ENCODE peak calls at places on chromosomes 1 and 21, in ten cellular contexts. X, F, D, N, R, G, T, H, A and O are unnamed samples.

GRCh38 chr1:18635833-18636671 is 5.4 kb downstream of the PAX7 start:
- DNase-seq in N (peak; percentile 88), R (no peak), H (no peak), A (no peak), X (no peak), D (no peak), T (no peak), G (no peak), F (no peak), O (no peak)

GRCh38 chr1:199691540-199691939 is 336.0 kb upstream of the NR5A2 start:
- DNase-seq in X (peak; percentile 36), G (peak; percentile 83), R (no peak), H (no peak), N (peak; percentile 69), F (peak; percentile 98), D (peak; percentile 92), T (peak; percentile 67), A (peak; percentile 82), O (peak; percentile 76)

GRCh38 chr1:43522776-43523480 is 7.8 kb upstream of the PTPRF start:
- DNase-seq in G (peak; percentile 42), H (no peak), F (no peak), N (no peak), D (no peak), R (no peak), A (peak; percentile 93), X (peak; percentile 99), T (peak; percentile 45), O (peak; percentile 54)

GRCh38 chr1:51214615-51215131 is 21.4 kb upstream of the RNF11 start:
- DNase-seq in G (peak; percentile 13), D (peak; percentile 40), H (no peak), T (peak; percentile 88), R (no peak), A (peak; percentile 87), X (no peak), F (no peak), N (no peak), O (peak; percentile 74)

GRCh38 chr1:32464191-32464715 is 619 bp upstream of the ZBTB8B start:
- DNase-seq in R (no peak), G (peak; percentile 5), A (peak; percentile 4), T (no peak), X (no peak), H (no peak), F (peak; percentile 42), D (no peak), N (peak; percentile 62), O (no peak)

GRCh38 chr1:204647114-204647804 is 38.3 kb downstream of the LRRN2 start:
- DNase-seq in X (peak; percentile 47), G (peak; percentile 61), A (peak; percentile 70), H (no peak), N (peak; percentile 70), T (peak; percentile 81), F (peak; percentile 58), D (peak; percentile 66), R (no peak), O (peak; percentile 32)

GRCh38 chr21:44847261-44848056 is 26.0 kb downstream of the PTTG1IP start:
- DNase-seq in G (no peak), F (no peak), R (no peak), N (no peak), H (no peak), D (no peak), X (no peak), T (no peak), A (no peak), O (no peak)

GRCh38 chr1:37423810-37424209 is 50.6 kb upstream of the ZC3H12A start:
- DNase-seq in D (peak; percentile 42), T (no peak), H (no peak), N (no peak), R (no peak), A (no peak), F (no peak), X (no peak), G (no peak), O (no peak)

GRCh38 chr1:12088607-12089006 is 25.5 kb downstream of the TNFRSF8 start:
- DNase-seq in A (no peak), F (no peak), D (peak; percentile 51), T (no peak), G (no peak), X (no peak), N (no peak), R (no peak), H (peak; percentile 44), O (no peak)

GRCh38 chr21:43968410-43969114 is 43.5 kb upstream of the TRAPPC10 start:
- DNase-seq in F (no peak), D (no peak), N (no peak), X (no peak), H (no peak), G (no peak), A (no peak), R (no peak), T (no peak), O (no peak)

DNA sequence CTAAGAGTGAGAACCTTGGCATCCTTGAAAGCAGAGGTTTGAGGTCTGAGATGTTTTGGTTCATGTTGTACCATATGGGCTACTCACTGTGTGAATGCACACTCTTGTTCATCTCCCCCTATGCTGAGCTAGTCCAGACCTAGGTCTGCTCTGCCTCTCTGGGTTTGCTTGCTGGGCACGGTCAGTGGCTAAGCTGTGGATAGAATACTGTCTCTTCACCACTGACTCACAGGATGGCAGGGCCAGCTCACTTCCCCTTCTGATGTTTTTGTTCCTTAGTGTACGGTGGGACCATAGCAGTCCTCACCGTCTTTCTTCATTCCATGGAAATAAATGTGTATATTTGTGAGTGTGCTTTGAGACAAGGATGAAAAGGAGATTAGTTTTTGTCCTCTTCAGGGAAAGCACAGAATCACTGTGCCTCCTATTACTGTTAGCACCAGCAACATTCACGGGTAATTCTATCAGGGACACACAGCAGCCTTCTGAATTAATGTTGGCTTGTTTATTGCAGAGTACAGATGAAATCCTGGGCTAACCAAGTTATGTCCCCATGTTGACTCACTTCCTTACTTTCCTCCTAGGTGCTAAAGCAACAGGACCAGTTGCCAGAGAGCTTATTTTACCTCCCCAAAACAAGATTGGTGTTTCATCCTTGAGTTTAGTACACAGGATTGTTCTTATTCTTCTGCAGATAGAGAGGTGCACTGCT is 56.9 kb upstream of the IVNS1ABP start:
- DNase-seq in F (peak; percentile 93), X (no peak), T (peak; percentile 25), D (peak; percentile 85), N (no peak), R (no peak), H (peak; percentile 56), A (peak; percentile 36), G (peak; percentile 57), O (peak; percentile 35)
- H3K4me3 ChIP-seq in F (peak overlapping the region; percentile 55), X (no peak overlapping the region), T (no peak overlapping the region), D (peak overlapping the region; percentile 37), N (no peak overlapping the region), R (no peak overlapping the region), H (no peak overlapping the region), A (no peak overlapping the region), G (no peak overlapping the region), O (no peak overlapping the region)

GRCh38 chr1:15557008-15557407 is 27.8 kb downstream of the AGMAT start:
- DNase-seq in T (no peak), X (no peak), R (no peak), D (no peak), N (no peak), G (no peak), A (no peak), F (no peak), H (no peak), O (no peak)

GRCh38 chr1:15557594-15557993 is 27.3 kb downstream of the AGMAT start:
- DNase-seq in N (no peak), X (no peak), G (no peak), R (no peak), A (peak; percentile 10), F (no peak), H (no peak), T (no peak), D (no peak), O (no peak)

GRCh38 chr1:15559189-15559815 is 25.5 kb downstream of the AGMAT start:
- DNase-seq in F (no peak), A (no peak), D (no peak), G (no peak), X (peak; percentile 91), H (no peak), N (no peak), R (peak; percentile 62), T (no peak), O (no peak)

DNA sequence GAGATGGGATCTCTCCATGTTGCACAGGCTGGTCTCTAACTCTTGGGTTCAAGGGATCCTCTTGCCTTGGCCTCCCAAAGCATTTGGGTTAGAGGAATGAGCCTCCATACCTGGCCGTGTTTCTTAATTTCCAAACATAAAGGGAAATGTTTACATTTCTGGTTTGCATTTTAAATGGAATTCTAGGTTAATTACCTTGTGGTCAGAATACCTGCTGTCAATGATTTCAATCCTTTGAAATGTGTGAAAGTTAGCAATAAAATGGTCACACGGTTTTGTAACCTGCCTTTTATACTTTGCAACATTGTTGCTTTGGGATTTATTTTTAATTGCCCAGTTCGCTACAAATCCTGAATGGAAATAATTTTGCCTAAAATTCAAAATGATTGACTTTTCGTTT is 26.3 kb downstream of the AGMAT start:
- DNase-seq in D (no peak), G (no peak), T (no peak), F (no peak), R (no peak), N (no peak), A (no peak), H (no peak), X (no peak), O (no peak)
- H3K4me3 ChIP-seq in D (no peak overlapping the region), G (no peak overlapping the region), T (no peak overlapping the region), F (no peak overlapping the region), R (no peak overlapping the region), N (no peak overlapping the region), A (no peak overlapping the region), H (no peak overlapping the region), X (no peak overlapping the region), O (no peak overlapping the region)

DNA sequence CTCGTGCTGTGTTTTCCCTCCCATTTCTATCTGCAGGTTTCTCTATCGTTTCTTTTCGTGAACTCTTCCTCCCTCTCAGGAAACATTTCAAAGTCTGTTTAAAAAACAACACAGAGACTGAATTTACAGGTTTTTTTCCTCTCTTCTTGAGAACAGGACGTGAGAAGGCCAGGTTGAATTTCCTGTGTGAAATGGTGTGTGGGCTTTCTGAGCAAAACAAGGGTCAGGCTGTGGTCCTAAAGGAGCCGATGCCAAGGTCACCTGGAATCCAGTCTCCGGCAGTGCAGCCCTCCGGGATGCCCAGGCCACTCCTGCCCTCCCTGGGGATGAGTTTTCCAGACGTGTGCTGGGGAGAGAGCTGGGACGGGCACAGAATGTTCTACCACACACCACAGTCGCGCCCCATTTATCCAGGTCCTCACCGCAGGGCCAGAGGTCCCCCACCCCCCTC is 62.7 kb upstream of the RUNX3 start:
- DNase-seq in G (no peak), H (no peak), A (no peak), D (no peak), T (no peak), X (peak; percentile 41), F (no peak), N (no peak), R (peak; percentile 17), O (no peak)
- H3K4me3 ChIP-seq in G (no peak overlapping the region), H (no peak overlapping the region), A (no peak overlapping the region), D (no peak overlapping the region), T (no peak overlapping the region), X (peak overlapping the region; percentile 18), F (no peak overlapping the region), N (no peak overlapping the region), R (no peak overlapping the region), O (no peak overlapping the region)

DNA sequence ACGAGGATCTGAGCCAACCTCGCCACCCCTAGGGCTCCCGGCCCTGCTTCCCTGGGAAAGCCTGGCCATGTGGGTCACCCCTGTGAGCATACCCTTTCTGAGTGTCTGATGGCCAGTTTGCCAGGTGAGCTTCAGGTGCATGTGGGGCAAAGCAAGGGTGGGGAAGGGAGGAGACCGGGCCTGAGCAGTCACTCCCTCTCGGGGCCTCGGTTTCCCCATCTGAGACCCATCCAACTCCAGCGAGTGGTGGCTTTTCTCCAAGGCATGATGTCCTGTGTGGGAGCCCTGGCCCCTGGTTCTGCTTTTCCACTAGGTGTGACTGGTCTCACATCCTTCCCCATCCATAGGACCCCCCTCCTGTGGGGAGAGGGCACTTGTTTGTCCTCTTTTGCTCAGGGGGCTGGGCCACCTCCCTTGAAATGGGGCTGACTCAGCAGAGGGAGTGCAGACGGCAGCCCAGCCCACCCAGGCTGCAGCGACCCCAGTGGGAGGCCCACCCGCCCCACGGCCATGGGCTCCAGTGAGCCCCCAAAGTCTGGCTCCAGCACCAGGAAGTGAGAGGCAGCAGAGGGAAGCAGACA is 1.7 kb upstream of the WNT9A start:
- DNase-seq in F (no peak), N (no peak), G (no peak), H (peak; percentile 40), A (no peak), T (no peak), R (peak; percentile 35), X (no peak), D (no peak), O (no peak)
- H3K4me3 ChIP-seq in F (no peak overlapping the region), N (no peak overlapping the region), G (no peak overlapping the region), H (no peak overlapping the region), A (no peak overlapping the region), T (no peak overlapping the region), R (no peak overlapping the region), X (no peak overlapping the region), D (no peak overlapping the region), O (no peak overlapping the region)